ENCODE peak calls at places on chromosomes 11 and 22, in nine cellular contexts. X, B, S, L, U, M, H, V and R are unnamed samples.

GRCh38 chr11:130873766-130874165 is 42.5 kb downstream of the SNX19 start:
- DNase-seq in B (no peak), M (no peak), S (no peak), X (no peak), V (peak), U (no peak), H (no peak), L (no peak), R (no peak)

GRCh38 chr11:114354076-114354475 is 46.2 kb downstream of the C11orf71 start:
- DNase-seq in V (peak), X (no peak), B (no peak), H (no peak), M (no peak), L (no peak), S (no peak), U (no peak), R (no peak)

GRCh38 chr11:16382638-16383380 is 26.5 kb upstream of the SOX6 start:
- DNase-seq in B (no peak), M (no peak), V (peak), L (no peak), H (no peak), X (no peak), U (no peak), S (no peak), R (peak)

GRCh38 chr11:111419641-111420327 is 40.7 kb upstream of the POU2AF1 start:
- DNase-seq in L (peak), M (no peak), B (no peak), X (no peak), V (no peak), U (no peak), H (peak), S (no peak), R (no peak)

GRCh38 chr22:17471901-17472566 is 91.3 kb upstream of the SLC25A18 start:
- DNase-seq in S (no peak), V (no peak), L (no peak), M (no peak), X (no peak), U (no peak), B (peak), H (no peak), R (peak)

GRCh38 chr22:28620244-28620922 is 59.3 kb downstream of the TTC28 start:
- DNase-seq in S (no peak), B (no peak), L (no peak), M (no peak), X (no peak), V (no peak), U (no peak), H (no peak), R (no peak)

GRCh38 chr11:22165799-22166548 is 26.9 kb upstream of the ANO5 start:
- DNase-seq in H (no peak), S (no peak), U (no peak), L (no peak), M (no peak), V (no peak), B (no peak), X (no peak), R (no peak)

GRCh38 chr22:40238425-40239344 is 61.0 kb downstream of the TNRC6B start:
- DNase-seq in M (peak), V (peak), X (no peak), U (no peak), H (no peak), B (no peak), S (peak), L (no peak), R (no peak)

GRCh38 chr11:46129133-46129532 is 7.9 kb upstream of the PHF21A start:
- DNase-seq in X (no peak), S (no peak), M (no peak), B (no peak), H (no peak), L (no peak), U (no peak), V (no peak), R (no peak)

GRCh38 chr22:35349368-35349703 is 31.6 kb upstream of the HMOX1 start:
- DNase-seq in S (no peak), X (no peak), H (no peak), L (no peak), U (no peak), M (no peak), B (no peak), V (no peak), R (no peak)

GRCh38 chr22:46484861-46485595 is 52.4 kb downstream of the CELSR1 start:
- DNase-seq in V (peak), X (no peak), H (no peak), U (no peak), S (peak), L (no peak), M (no peak), B (no peak), R (no peak)

GRCh38 chr11:2147391-2147790 is 8.2 kb upstream of the IGF2 start:
- DNase-seq in B (no peak), L (no peak), V (no peak), U (no peak), S (no peak), M (no peak), X (no peak), H (no peak), R (no peak)

GRCh38 chr11:33633251-33634003 is 67.2 kb downstream of the C11orf91 start:
- DNase-seq in B (no peak), H (no peak), V (peak), U (no peak), S (peak), M (no peak), X (peak), L (no peak), R (no peak)

GRCh38 chr22:38415561-38416321 is 39.3 kb downstream of the KCNJ4 start:
- DNase-seq in L (peak), B (peak), H (peak), M (peak), U (no peak), V (no peak), S (no peak), X (no peak), R (no peak)

GRCh38 chr11:502288-503178 is 4.5 kb downstream of the RNH1 start:
- DNase-seq in L (no peak), H (peak), X (no peak), S (no peak), M (peak), V (no peak), U (no peak), B (no peak), R (no peak)

GRCh38 chr11:66854231-66854661 is 2.6 kb upstream of the LRFN4 start:
- DNase-seq in U (no peak), X (no peak), L (no peak), S (no peak), M (no peak), H (no peak), B (no peak), V (no peak), R (no peak)

GRCh38 chr11:66857234-66857926 is 516 bp downstream of the LRFN4 start:
- DNase-seq in U (peak), V (no peak), S (peak), H (no peak), L (no peak), M (no peak), B (no peak), X (no peak), R (no peak)

GRCh38 chr11:66854729-66855211 is 2.1 kb upstream of the LRFN4 start:
- DNase-seq in L (no peak), H (no peak), X (no peak), M (no peak), U (no peak), S (no peak), B (no peak), V (no peak), R (no peak)

GRCh38 chr11:66856496-66857233 is at the start of gene LRFN4:
- DNase-seq in B (peak), S (peak), U (peak), L (peak), V (no peak), X (no peak), H (no peak), M (no peak), R (no peak)

DNA sequence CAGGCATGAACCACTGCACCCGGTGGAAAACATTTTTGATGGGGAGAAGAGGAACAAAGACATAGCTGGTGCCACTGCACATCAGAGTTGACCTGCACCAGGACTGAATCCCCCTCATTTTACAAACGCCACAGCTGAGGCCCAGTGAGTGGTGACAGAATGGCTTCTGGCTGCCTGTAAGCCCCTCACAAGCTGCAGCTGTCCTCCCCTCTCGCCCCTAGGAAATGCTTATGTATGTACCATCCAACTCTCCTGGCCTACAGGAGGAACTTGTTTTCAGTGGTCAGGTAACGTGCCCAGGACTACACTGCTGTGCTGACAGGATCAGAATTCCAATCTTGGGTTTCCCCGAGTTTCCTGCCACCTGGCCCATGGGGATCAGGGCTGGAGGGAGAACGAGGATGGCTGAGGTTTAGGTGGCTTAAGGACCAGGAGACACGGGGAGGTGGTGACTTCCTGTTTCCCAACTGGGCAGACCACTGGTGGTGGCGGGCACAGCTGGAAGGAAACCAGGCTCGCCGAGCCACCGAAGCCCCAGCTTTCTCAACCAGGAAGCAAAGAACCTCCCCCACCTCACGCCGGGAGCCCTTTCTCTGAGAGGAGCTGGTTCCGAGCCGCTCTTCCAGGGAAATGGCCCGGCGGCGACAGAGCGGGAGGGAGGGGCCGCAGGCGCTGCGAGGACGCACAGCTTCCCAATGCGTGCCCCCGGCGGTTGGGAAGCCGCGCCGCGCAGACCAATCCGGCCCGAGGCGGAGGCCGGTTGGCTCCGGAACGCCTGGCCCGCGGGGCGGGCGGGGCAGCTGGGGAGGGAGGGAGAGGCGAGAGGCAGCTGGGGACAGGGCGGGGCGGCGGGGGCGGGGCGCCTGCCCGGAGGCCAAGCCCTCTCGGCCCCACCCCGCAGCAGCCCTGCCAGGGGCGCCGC is 1.0 kb upstream of the LRFN4 start:
- DNase-seq in U (peak), V (peak), S (peak), B (peak), L (peak), X (peak), M (peak), H (peak), R (peak)
- TF ChIP-seq POLR2A in U (peak), V (peak), S (peak), B (no peak), L (peak), X (peak), M (peak), H (no peak), R (peak)

GRCh38 chr22:44026066-44026629 is 2.0 kb downstream of the PARVB start:
- DNase-seq in X (no peak), L (no peak), M (no peak), H (no peak), S (no peak), B (peak), U (no peak), V (no peak), R (no peak)
- TF ChIP-seq POLR2A in X (no peak), L (no peak), M (no peak), H (no peak), S (no peak), B (no peak), U (no peak), V (no peak), R (no peak)

GRCh38 chr11:30445056-30445455 is 122.2 kb downstream of the ARL14EP start:
- DNase-seq in X (no peak), U (no peak), B (no peak), S (no peak), V (no peak), H (no peak), M (no peak), L (no peak), R (no peak)
- TF ChIP-seq POLR2A in X (no peak), U (no peak), B (no peak), S (no peak), V (no peak), H (no peak), M (no peak), L (no peak), R (no peak)

DNA sequence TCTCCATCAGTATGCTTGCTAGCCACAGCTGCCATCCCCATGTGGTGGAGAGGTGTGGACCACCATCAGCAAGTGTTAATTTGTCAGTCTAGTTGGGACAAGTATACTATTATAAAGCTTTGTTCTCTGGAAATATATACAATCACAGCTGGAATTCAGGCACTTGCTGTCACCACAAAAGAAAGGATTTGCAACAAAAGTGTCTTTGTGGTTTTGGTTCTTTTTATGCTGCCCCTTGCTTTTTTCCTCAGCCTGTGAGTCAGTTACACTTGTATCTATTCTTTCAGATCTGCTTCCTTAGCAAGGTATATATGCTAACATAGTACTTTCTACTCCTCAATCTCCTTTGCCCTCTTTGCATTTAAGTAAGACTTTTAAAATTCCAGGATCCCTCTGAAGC is 1165.9 kb upstream of the TENM4 start:
- DNase-seq in L (no peak), X (no peak), B (no peak), S (no peak), V (no peak), U (no peak), M (no peak), H (no peak), R (no peak)
- TF ChIP-seq POLR2A in L (no peak), X (no peak), B (no peak), S (no peak), V (no peak), U (no peak), M (no peak), H (no peak), R (no peak)

DNA sequence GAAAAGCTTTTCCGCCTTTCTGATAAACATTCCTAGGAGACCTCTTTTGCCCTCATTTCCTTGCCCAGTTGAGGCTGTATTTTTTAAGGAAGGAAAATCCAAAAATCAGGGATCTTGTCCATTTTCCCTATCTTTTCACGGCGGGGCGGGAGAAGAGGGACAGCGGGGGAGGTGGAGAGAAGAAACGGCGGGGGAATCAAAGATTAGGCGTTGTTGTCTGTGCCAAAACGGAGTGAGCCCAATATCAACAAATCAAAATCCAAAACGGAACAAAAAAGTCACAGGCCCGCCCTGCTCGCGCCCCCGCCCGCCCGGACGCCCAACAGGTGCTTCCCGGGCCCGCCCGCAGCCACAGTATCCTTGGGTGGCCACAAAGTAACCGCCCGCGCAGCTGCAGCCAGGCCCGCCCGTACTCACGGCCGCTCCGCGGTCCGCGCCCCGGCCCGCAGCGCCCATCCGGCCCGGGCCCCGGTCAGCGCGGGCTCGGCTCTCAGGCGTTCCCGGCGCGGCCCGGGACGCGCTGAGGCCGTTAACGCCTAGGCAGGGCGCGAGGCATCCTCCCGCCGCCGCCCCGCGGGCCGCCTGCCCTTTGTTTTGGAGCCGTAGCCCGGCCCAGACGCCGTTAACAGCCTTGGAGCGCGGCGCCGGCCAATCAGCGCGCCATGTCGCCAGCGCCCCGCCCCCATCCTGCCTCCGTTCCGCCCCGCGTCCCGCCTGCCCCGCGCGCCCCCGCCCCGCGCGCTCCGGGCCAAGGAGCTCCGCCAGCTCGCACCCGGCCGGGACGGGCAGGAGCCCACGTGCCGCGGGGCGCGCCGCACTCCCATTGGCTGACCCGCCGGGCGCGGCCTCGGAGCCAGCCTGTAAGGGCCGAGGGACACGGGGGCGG is at the start of gene YPEL1:
- DNase-seq in X (peak), M (peak), V (peak), U (peak), H (peak), L (peak), S (peak), B (peak), R (peak)
- TF ChIP-seq POLR2A in X (no peak), M (peak), V (peak), U (no peak), H (peak), L (peak), S (peak), B (peak), R (peak)

GRCh38 chr11:65110354-65110861 is 1.3 kb upstream of the TM7SF2 start:
- DNase-seq in M (peak), X (no peak), L (peak), V (peak), H (peak), U (peak), B (peak), S (peak), R (peak)

GRCh38 chr11:65111159-65111536 is 524 bp upstream of the TM7SF2 start:
- DNase-seq in X (no peak), U (no peak), V (no peak), M (no peak), H (no peak), S (no peak), L (no peak), B (no peak), R (no peak)

GRCh38 chr11:65112226-65112550 is 516 bp downstream of the TM7SF2 start:
- DNase-seq in S (no peak), L (no peak), M (no peak), B (no peak), X (no peak), H (no peak), U (no peak), V (no peak), R (no peak)

GRCh38 chr11:65112551-65113360 is 1.1 kb downstream of the TM7SF2 start:
- DNase-seq in V (peak), U (peak), L (peak), S (peak), H (no peak), M (peak), X (no peak), B (peak), R (peak)

GRCh38 chr11:65111537-65112225 is at the start of gene TM7SF2:
- DNase-seq in U (peak), V (peak), B (peak), H (peak), S (peak), M (peak), X (peak), L (peak), R (peak)
- TF ChIP-seq POLR2A in U (peak), V (peak), B (peak), H (no peak), S (peak), M (peak), X (peak), L (peak), R (peak)